ENCODE peak calls at places on chromosomes 11 and 22, in six cellular contexts. One of them, this sample, is unnamed.

GRCh38 chr22:49855491-49855911 is 1.9 kb downstream of the ZBED4 start:
- DNase-seq in psoas muscle: no peak
- DNase-seq in cardiac muscle cell: no peak
- DNase-seq in stomach: no peak
- DNase-seq in PC-3: peak
- DNase-seq in WTC11: no peak
- DNase-seq in this sample: no peak

GRCh38 chr11:46845440-46845739 is 690 bp downstream of the CKAP5 start:
- DNase-seq in psoas muscle: no peak
- DNase-seq in cardiac muscle cell: no peak
- DNase-seq in stomach: no peak
- DNase-seq in PC-3: no peak
- DNase-seq in WTC11: no peak
- DNase-seq in this sample: no peak

GRCh38 chr11:90187839-90188238 is 35.0 kb downstream of the CHORDC1 start:
- DNase-seq in psoas muscle: no peak
- DNase-seq in cardiac muscle cell: no peak
- DNase-seq in stomach: no peak
- DNase-seq in PC-3: no peak
- DNase-seq in WTC11: no peak
- DNase-seq in this sample: no peak

GRCh38 chr11:3231550-3231850 is 717 bp downstream of the MRGPRE start:
- DNase-seq in psoas muscle: no peak
- DNase-seq in cardiac muscle cell: no peak
- DNase-seq in stomach: no peak
- DNase-seq in PC-3: no peak
- DNase-seq in WTC11: no peak
- DNase-seq in this sample: no peak

GRCh38 chr22:49026476-49027121 is 801.1 kb downstream of the BRD1 start:
- DNase-seq in psoas muscle: peak
- DNase-seq in cardiac muscle cell: no peak
- DNase-seq in stomach: no peak
- DNase-seq in PC-3: no peak
- DNase-seq in WTC11: peak
- DNase-seq in this sample: no peak

GRCh38 chr22:30208631-30209603 is 37.6 kb downstream of the LIF start:
- DNase-seq in psoas muscle: peak
- DNase-seq in cardiac muscle cell: no peak
- DNase-seq in stomach: peak
- DNase-seq in PC-3: peak
- DNase-seq in WTC11: no peak
- DNase-seq in this sample: no peak

GRCh38 chr11:57791321-57792059 is 29.9 kb downstream of the CTNND1 start:
- DNase-seq in psoas muscle: no peak
- DNase-seq in cardiac muscle cell: no peak
- DNase-seq in stomach: no peak
- DNase-seq in PC-3: no peak
- DNase-seq in WTC11: peak
- DNase-seq in this sample: no peak

GRCh38 chr11:116948375-116948774 is 111.0 kb upstream of the APOA1 start:
- DNase-seq in psoas muscle: no peak
- DNase-seq in cardiac muscle cell: no peak
- DNase-seq in stomach: no peak
- DNase-seq in PC-3: peak
- DNase-seq in WTC11: no peak
- DNase-seq in this sample: no peak

GRCh38 chr22:37457093-37457893 is 28.9 kb downstream of the MFNG start:
- DNase-seq in psoas muscle: peak
- DNase-seq in cardiac muscle cell: peak
- DNase-seq in stomach: peak
- DNase-seq in PC-3: peak
- DNase-seq in WTC11: peak
- DNase-seq in this sample: no peak

GRCh38 chr11:80980221-80980620 is 1539.4 kb upstream of the TENM4 start:
- DNase-seq in psoas muscle: no peak
- DNase-seq in cardiac muscle cell: no peak
- DNase-seq in stomach: no peak
- DNase-seq in PC-3: peak
- DNase-seq in WTC11: no peak
- DNase-seq in this sample: no peak

GRCh38 chr22:19105867-19106802 is 16.1 kb downstream of the DGCR2 start:
- DNase-seq in psoas muscle: no peak
- DNase-seq in cardiac muscle cell: no peak
- DNase-seq in stomach: no peak
- DNase-seq in PC-3: peak
- DNase-seq in WTC11: peak
- DNase-seq in this sample: no peak

GRCh38 chr22:41030891-41031290 is 61.5 kb upstream of the EP300 start:
- DNase-seq in psoas muscle: no peak
- DNase-seq in cardiac muscle cell: no peak
- DNase-seq in stomach: no peak
- DNase-seq in PC-3: no peak
- DNase-seq in WTC11: no peak
- DNase-seq in this sample: no peak

GRCh38 chr11:41879186-41879738 is 419.8 kb upstream of the LRRC4C start:
- DNase-seq in psoas muscle: no peak
- DNase-seq in cardiac muscle cell: no peak
- DNase-seq in stomach: no peak
- DNase-seq in PC-3: peak
- DNase-seq in WTC11: no peak
- DNase-seq in this sample: peak

DNA sequence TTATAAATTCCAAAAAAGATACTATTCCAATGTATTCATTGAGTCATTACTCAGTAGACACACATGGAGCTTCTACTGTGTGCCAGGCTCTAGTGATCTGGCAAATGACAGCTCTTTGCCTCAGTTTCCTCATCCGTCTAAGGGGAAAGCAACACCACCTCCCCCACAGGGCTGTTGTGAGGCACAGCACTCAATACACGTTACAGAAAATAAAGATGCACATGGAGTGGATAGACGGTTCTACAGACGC is 6.5 kb upstream of the MALAT1 start:
- DNase-seq in psoas muscle: no peak
- DNase-seq in cardiac muscle cell: no peak
- DNase-seq in stomach: no peak
- DNase-seq in PC-3: no peak
- DNase-seq in WTC11: no peak
- DNase-seq in this sample: no peak
- TF ChIP-seq CTCF in psoas muscle: no peak
- TF ChIP-seq CTCF in cardiac muscle cell: no peak
- TF ChIP-seq CTCF in stomach: no peak
- TF ChIP-seq CTCF in PC-3: no peak
- TF ChIP-seq CTCF in WTC11: no peak
- TF ChIP-seq CTCF in this sample: no peak

GRCh38 chr11:15157738-15158137 is 43.0 kb downstream of the INSC start:
- DNase-seq in psoas muscle: no peak
- DNase-seq in cardiac muscle cell: no peak
- DNase-seq in stomach: no peak
- DNase-seq in PC-3: no peak
- DNase-seq in WTC11: no peak
- DNase-seq in this sample: no peak

GRCh38 chr11:15157181-15157580 is 42.5 kb downstream of the INSC start:
- DNase-seq in psoas muscle: no peak
- DNase-seq in cardiac muscle cell: no peak
- DNase-seq in stomach: no peak
- DNase-seq in PC-3: peak
- DNase-seq in WTC11: no peak
- DNase-seq in this sample: peak

GRCh38 chr11:15158351-15159015 is 43.8 kb downstream of the INSC start:
- DNase-seq in psoas muscle: no peak
- DNase-seq in cardiac muscle cell: no peak
- DNase-seq in stomach: no peak
- DNase-seq in PC-3: peak
- DNase-seq in WTC11: no peak
- DNase-seq in this sample: peak

GRCh38 chr11:15161746-15162145 is 47.0 kb downstream of the INSC start:
- DNase-seq in psoas muscle: no peak
- DNase-seq in cardiac muscle cell: no peak
- DNase-seq in stomach: no peak
- DNase-seq in PC-3: no peak
- DNase-seq in WTC11: no peak
- DNase-seq in this sample: no peak

GRCh38 chr11:15159085-15159484 is 44.4 kb downstream of the INSC start:
- DNase-seq in psoas muscle: no peak
- DNase-seq in cardiac muscle cell: no peak
- DNase-seq in stomach: no peak
- DNase-seq in PC-3: peak
- DNase-seq in WTC11: no peak
- DNase-seq in this sample: no peak
- TF ChIP-seq CTCF in psoas muscle: no peak
- TF ChIP-seq CTCF in cardiac muscle cell: peak
- TF ChIP-seq CTCF in stomach: no peak
- TF ChIP-seq CTCF in PC-3: peak
- TF ChIP-seq CTCF in WTC11: peak
- TF ChIP-seq CTCF in this sample: peak

DNA sequence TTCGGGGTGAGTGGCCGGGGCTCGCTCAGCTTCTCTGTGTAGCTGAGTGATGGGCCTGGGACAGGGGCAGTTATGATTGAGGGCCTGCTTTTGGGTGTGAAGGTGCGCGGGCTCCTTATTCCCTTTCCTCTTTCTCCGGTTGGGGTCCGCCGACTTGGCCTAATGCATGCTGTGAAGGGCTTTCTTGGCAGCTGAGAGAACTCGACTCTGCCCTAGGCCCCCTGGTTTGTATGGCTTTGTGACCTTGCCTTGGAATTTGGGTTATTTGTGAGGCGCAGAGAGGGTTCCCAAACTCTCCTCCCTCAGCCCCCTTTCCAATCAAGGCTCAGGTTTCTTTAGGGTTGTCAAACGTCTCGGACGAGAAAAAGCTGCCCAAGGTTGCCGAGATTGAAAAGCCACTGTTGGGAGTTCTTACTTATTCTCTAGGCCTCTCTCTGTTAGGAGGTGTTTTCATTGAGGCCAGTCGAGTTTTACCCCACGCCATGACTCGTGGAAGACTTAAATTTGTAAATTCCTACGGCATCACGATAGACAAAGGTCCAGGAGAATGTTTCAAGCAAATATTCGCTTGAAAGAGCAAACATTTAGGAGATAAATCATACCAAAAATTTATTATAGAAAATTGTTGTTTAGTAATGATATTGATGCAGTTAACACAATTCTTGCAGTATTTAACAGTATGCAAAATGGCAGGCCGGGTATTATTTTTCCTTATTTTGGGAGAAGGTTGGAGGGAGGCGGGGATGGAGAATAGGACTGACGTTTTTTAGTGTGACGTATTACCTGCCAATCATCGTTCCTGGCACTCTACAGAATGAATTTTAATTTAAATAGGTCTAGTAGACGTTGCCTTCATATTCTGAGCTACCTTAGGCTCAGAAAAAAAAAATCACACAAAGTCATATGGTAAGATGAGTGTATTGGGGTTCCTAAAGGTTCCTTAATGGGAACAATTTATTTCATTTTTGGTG is 677 bp downstream of the PDHX start:
- DNase-seq in psoas muscle: no peak
- DNase-seq in cardiac muscle cell: peak
- DNase-seq in stomach: no peak
- DNase-seq in PC-3: peak
- DNase-seq in WTC11: no peak
- DNase-seq in this sample: no peak
- TF ChIP-seq CTCF in psoas muscle: no peak
- TF ChIP-seq CTCF in cardiac muscle cell: no peak
- TF ChIP-seq CTCF in stomach: no peak
- TF ChIP-seq CTCF in PC-3: no peak
- TF ChIP-seq CTCF in WTC11: no peak
- TF ChIP-seq CTCF in this sample: no peak

GRCh38 chr11:63767415-63768231 is 952 bp downstream of the ZFTA start:
- DNase-seq in psoas muscle: peak
- DNase-seq in cardiac muscle cell: peak
- DNase-seq in stomach: no peak
- DNase-seq in PC-3: peak
- DNase-seq in WTC11: peak
- DNase-seq in this sample: peak
- TF ChIP-seq CTCF in psoas muscle: no peak
- TF ChIP-seq CTCF in cardiac muscle cell: no peak
- TF ChIP-seq CTCF in stomach: peak
- TF ChIP-seq CTCF in PC-3: no peak
- TF ChIP-seq CTCF in WTC11: no peak
- TF ChIP-seq CTCF in this sample: peak

DNA sequence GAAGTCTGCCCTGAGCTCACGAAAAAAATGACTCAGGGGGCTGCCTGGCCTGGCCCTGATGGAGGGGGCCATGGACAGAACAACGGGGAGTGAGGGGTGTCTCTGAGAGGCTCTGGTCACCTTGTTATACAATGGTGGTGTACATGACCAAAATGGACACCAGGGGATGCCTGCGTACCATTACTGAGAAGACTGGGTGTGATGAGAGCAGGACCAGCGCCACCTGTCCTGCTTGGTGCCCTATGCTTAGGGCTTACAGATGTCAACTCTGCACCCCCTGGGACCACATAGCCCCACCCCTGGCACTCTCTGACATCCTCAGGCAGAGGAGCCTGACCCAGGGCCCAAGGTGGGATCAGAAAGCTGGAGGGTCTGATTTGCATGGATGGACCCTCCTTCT is 104.8 kb downstream of the ZNF280B start:
- DNase-seq in psoas muscle: no peak
- DNase-seq in cardiac muscle cell: no peak
- DNase-seq in stomach: no peak
- DNase-seq in PC-3: no peak
- DNase-seq in WTC11: no peak
- DNase-seq in this sample: no peak
- TF ChIP-seq CTCF in psoas muscle: no peak
- TF ChIP-seq CTCF in cardiac muscle cell: no peak
- TF ChIP-seq CTCF in stomach: no peak
- TF ChIP-seq CTCF in PC-3: no peak
- TF ChIP-seq CTCF in WTC11: no peak
- TF ChIP-seq CTCF in this sample: no peak